ENCODE peak calls at places on chromosome 2, in four cellular contexts. W is AG09319, R is WTC11, N is A549. U is an unnamed sample.

GRCh38 chr2:85674417-85674816 is 6.4 kb upstream of the SFTPB start:
- DNase-seq in N (no peak), W (no peak), R (no peak), U (no peak)

GRCh38 chr2:149401007-149401406 is 70.6 kb downstream of the LYPD6 start:
- DNase-seq in N (no peak), W (no peak), R (no peak), U (no peak)

GRCh38 chr2:171822520-171823297 is 71.3 kb downstream of the SLC25A12 start:
- DNase-seq in R (no peak), W (no peak), N (no peak), U (no peak)

GRCh38 chr2:101781326-101781725 is 83.8 kb downstream of the MAP4K4 start:
- DNase-seq in R (no peak), N (no peak), W (no peak), U (no peak)

GRCh38 chr2:197215988-197216979 is 94.3 kb downstream of the ANKRD44 start:
- DNase-seq in W (no peak), R (no peak), N (no peak), U (no peak)

GRCh38 chr2:218386505-218387368 is 4.7 kb downstream of the SLC11A1 start:
- DNase-seq in R (no peak), N (no peak), W (no peak), U (no peak)

GRCh38 chr2:21163213-21163612 is 39.4 kb downstream of the TDRD15 start:
- DNase-seq in W (no peak), R (no peak), N (no peak), U (no peak)

GRCh38 chr2:217740178-217740577 is 262.6 kb downstream of the TNS1 start:
- DNase-seq in R (no peak), N (no peak), W (no peak), U (no peak)

GRCh38 chr2:197946562-197946961 is 142.2 kb downstream of the PLCL1 start:
- DNase-seq in R (no peak), N (no peak), W (no peak), U (no peak)

GRCh38 chr2:34368304-34368703 is 769.2 kb upstream of the FAM98A start:
- DNase-seq in W (no peak), R (peak; percentile 12), N (no peak), U (no peak)

GRCh38 chr2:120251863-120252206 is 817 bp upstream of the RALB start:
- DNase-seq in R (no peak), N (no peak), W (no peak), U (no peak)